ENCODE peak calls at places on chromosomes 5 and 9, in eight cellular contexts. One of them, this sample, is unnamed.

GRCh38 chr5:65828507-65828906 is 97.9 kb upstream of the ERBIN start:
- DNase-seq in K562: no peak
- DNase-seq in A549: no peak
- DNase-seq in fibroblast of lung: peak; percentile 15
- DNase-seq in mesendoderm: no peak
- DNase-seq in IMR-90: peak; percentile 7
- DNase-seq in HepG2: no peak
- DNase-seq in GM23248: peak; percentile 86
- DNase-seq in this sample: no peak

GRCh38 chr5:76431336-76431735 is 28.3 kb downstream of the IQGAP2 start:
- DNase-seq in IMR-90: no peak
- DNase-seq in mesendoderm: no peak
- DNase-seq in GM23248: no peak
- DNase-seq in K562: no peak
- DNase-seq in HepG2: no peak
- DNase-seq in A549: no peak
- DNase-seq in fibroblast of lung: no peak
- DNase-seq in this sample: no peak

GRCh38 chr9:134223601-134224122 is 59.3 kb upstream of the RNU6ATAC start:
- DNase-seq in mesendoderm: no peak
- DNase-seq in A549: no peak
- DNase-seq in IMR-90: no peak
- DNase-seq in K562: no peak
- DNase-seq in HepG2: no peak
- DNase-seq in fibroblast of lung: no peak
- DNase-seq in GM23248: no peak
- DNase-seq in this sample: no peak

GRCh38 chr5:124952566-124952965 is 206.1 kb upstream of the ZNF608 start:
- DNase-seq in GM23248: no peak
- DNase-seq in K562: no peak
- DNase-seq in A549: no peak
- DNase-seq in fibroblast of lung: no peak
- DNase-seq in mesendoderm: no peak
- DNase-seq in IMR-90: no peak
- DNase-seq in HepG2: no peak
- DNase-seq in this sample: no peak

GRCh38 chr5:100905259-100905914 is 2.3 kb upstream of the ST8SIA4 start:
- DNase-seq in A549: no peak
- DNase-seq in mesendoderm: no peak
- DNase-seq in GM23248: no peak
- DNase-seq in K562: no peak
- DNase-seq in fibroblast of lung: no peak
- DNase-seq in HepG2: no peak
- DNase-seq in IMR-90: no peak
- DNase-seq in this sample: no peak

GRCh38 chr9:9216934-9217333 is 1395.9 kb downstream of the PTPRD start:
- DNase-seq in IMR-90: no peak
- DNase-seq in GM23248: no peak
- DNase-seq in HepG2: no peak
- DNase-seq in mesendoderm: no peak
- DNase-seq in A549: no peak
- DNase-seq in K562: no peak
- DNase-seq in fibroblast of lung: no peak
- DNase-seq in this sample: no peak

GRCh38 chr5:179678238-179679013 is 2.4 kb downstream of the CBY3 start:
- DNase-seq in A549: peak; percentile 89
- DNase-seq in GM23248: peak; percentile 98
- DNase-seq in HepG2: peak; percentile 90
- DNase-seq in IMR-90: peak; percentile 93
- DNase-seq in K562: peak; percentile 96
- DNase-seq in fibroblast of lung: peak; percentile 94
- DNase-seq in mesendoderm: peak; percentile 97
- DNase-seq in this sample: peak; percentile 99

GRCh38 chr5:107217721-107218130 is 453.0 kb downstream of the EFNA5 start:
- DNase-seq in fibroblast of lung: no peak
- DNase-seq in K562: no peak
- DNase-seq in HepG2: no peak
- DNase-seq in mesendoderm: no peak
- DNase-seq in IMR-90: no peak
- DNase-seq in GM23248: no peak
- DNase-seq in A549: no peak
- DNase-seq in this sample: no peak

GRCh38 chr5:174825587-174825986 is 101.2 kb downstream of the MSX2 start:
- DNase-seq in IMR-90: peak; percentile 11
- DNase-seq in A549: no peak
- DNase-seq in GM23248: peak; percentile 83
- DNase-seq in HepG2: no peak
- DNase-seq in fibroblast of lung: peak; percentile 66
- DNase-seq in mesendoderm: no peak
- DNase-seq in K562: no peak
- DNase-seq in this sample: no peak

GRCh38 chr9:114906922-114907571 is 23.3 kb downstream of the TNFSF8 start:
- DNase-seq in mesendoderm: peak; percentile 96
- DNase-seq in K562: no peak
- DNase-seq in A549: peak; percentile 49
- DNase-seq in fibroblast of lung: peak; percentile 59
- DNase-seq in HepG2: peak; percentile 55
- DNase-seq in IMR-90: peak; percentile 61
- DNase-seq in GM23248: peak; percentile 72
- DNase-seq in this sample: peak; percentile 72

GRCh38 chr5:15513379-15513778 is 13.4 kb downstream of the FBXL7 start:
- DNase-seq in A549: no peak
- DNase-seq in IMR-90: no peak
- DNase-seq in K562: no peak
- DNase-seq in mesendoderm: no peak
- DNase-seq in HepG2: no peak
- DNase-seq in fibroblast of lung: no peak
- DNase-seq in GM23248: no peak
- DNase-seq in this sample: no peak

GRCh38 chr9:3007331-3007730 is 163.4 kb upstream of the PUM3 start:
- DNase-seq in mesendoderm: no peak
- DNase-seq in fibroblast of lung: no peak
- DNase-seq in HepG2: no peak
- DNase-seq in K562: no peak
- DNase-seq in IMR-90: no peak
- DNase-seq in GM23248: no peak
- DNase-seq in A549: no peak
- DNase-seq in this sample: peak; percentile 10

GRCh38 chr5:72816297-72817075 is at the start of gene TNPO1:
- DNase-seq in mesendoderm: peak; percentile 96
- DNase-seq in A549: peak; percentile 76
- DNase-seq in fibroblast of lung: peak; percentile 93
- DNase-seq in HepG2: peak; percentile 77
- DNase-seq in IMR-90: peak; percentile 90
- DNase-seq in K562: peak; percentile 87
- DNase-seq in GM23248: peak; percentile 95
- DNase-seq in this sample: peak; percentile 95

GRCh38 chr9:114263853-114264510 is 58.9 kb upstream of the ORM1 start:
- DNase-seq in fibroblast of lung: no peak
- DNase-seq in K562: peak; percentile 54
- DNase-seq in mesendoderm: peak; percentile 47
- DNase-seq in GM23248: no peak
- DNase-seq in A549: no peak
- DNase-seq in IMR-90: no peak
- DNase-seq in HepG2: no peak
- DNase-seq in this sample: no peak

GRCh38 chr5:4906821-4907220 is 233.3 kb upstream of the ADAMTS16 start:
- DNase-seq in A549: no peak
- DNase-seq in HepG2: no peak
- DNase-seq in IMR-90: no peak
- DNase-seq in GM23248: no peak
- DNase-seq in K562: no peak
- DNase-seq in fibroblast of lung: no peak
- DNase-seq in mesendoderm: no peak
- DNase-seq in this sample: no peak

GRCh38 chr5:131259326-131259725 is 4.5 kb upstream of the CDC42SE2 start:
- DNase-seq in K562: no peak
- DNase-seq in A549: no peak
- DNase-seq in HepG2: no peak
- DNase-seq in mesendoderm: no peak
- DNase-seq in fibroblast of lung: no peak
- DNase-seq in GM23248: no peak
- DNase-seq in IMR-90: peak; percentile 25
- DNase-seq in this sample: no peak

GRCh38 chr9:37290366-37290765 is 132.1 kb upstream of the GRHPR start:
- DNase-seq in A549: no peak
- DNase-seq in HepG2: no peak
- DNase-seq in mesendoderm: no peak
- DNase-seq in fibroblast of lung: no peak
- DNase-seq in K562: no peak
- DNase-seq in IMR-90: no peak
- DNase-seq in GM23248: no peak
- DNase-seq in this sample: no peak

DNA sequence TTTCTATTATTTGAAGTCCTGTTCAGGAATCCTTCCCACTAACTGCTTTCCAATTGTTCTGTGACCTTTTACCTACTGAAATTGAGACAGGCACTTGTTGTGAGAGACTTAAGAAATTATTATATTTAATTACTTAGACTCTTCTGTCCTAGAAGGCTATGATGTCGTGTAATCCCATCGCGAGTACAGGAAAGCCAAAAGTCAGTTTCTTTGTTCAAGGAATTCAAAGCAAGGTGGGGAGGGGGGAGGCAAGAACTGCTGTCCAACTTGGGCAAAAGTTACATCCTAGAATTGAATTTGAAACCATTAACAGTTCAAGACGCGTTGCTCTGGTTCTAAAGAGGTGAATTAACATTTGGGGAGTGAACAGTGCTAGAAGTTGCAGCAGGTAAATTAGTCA is 17.9 kb downstream of the NDUFA8 start:
- DNase-seq in fibroblast of lung: no peak
- DNase-seq in GM23248: no peak
- DNase-seq in IMR-90: no peak
- DNase-seq in A549: no peak
- DNase-seq in HepG2: no peak
- DNase-seq in mesendoderm: no peak
- DNase-seq in K562: no peak
- DNase-seq in this sample: no peak
- H3K4me1 ChIP-seq in fibroblast of lung: no peaks in the 10 kb centered on the region
- H3K4me1 ChIP-seq in GM23248: no peaks in the 10 kb centered on the region
- H3K4me1 ChIP-seq in IMR-90: peaks cover 3% of the 10 kb centered on the region
- H3K4me1 ChIP-seq in A549: no peaks in the 10 kb centered on the region
- H3K4me1 ChIP-seq in HepG2: peaks cover 59% of the 10 kb centered on the region
- H3K4me1 ChIP-seq in mesendoderm: no peaks in the 10 kb centered on the region
- H3K4me1 ChIP-seq in K562: peaks cover 3% of the 10 kb centered on the region
- H3K4me1 ChIP-seq in this sample: peaks cover 20% of the 10 kb centered on the region

DNA sequence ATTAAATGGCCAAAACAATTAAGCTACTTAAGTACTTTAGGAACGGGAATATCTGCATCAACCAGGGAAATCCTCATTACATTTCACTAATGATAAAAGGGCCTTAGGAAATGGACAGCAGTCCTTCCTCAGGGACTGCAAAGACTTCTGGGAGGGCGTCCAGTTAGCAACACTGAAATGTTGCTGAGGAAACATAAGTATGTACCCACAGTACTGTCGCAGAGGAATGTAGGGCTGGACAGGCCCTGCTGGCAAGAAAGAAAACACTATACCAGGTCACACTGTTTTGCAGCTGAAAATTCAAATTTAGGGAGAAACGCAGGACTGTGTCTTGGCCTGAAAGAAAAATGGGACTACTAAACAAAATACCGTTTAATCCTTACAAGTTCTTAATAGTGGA is 1.3 kb downstream of the C5orf15 start:
- DNase-seq in fibroblast of lung: no peak
- DNase-seq in K562: no peak
- DNase-seq in IMR-90: no peak
- DNase-seq in mesendoderm: no peak
- DNase-seq in A549: no peak
- DNase-seq in GM23248: peak; percentile 56
- DNase-seq in HepG2: no peak
- DNase-seq in this sample: no peak
- H3K4me3 ChIP-seq in fibroblast of lung: peak overlapping the region; percentile 68
- H3K4me3 ChIP-seq in K562: peak overlapping the region; percentile 96
- H3K4me3 ChIP-seq in IMR-90: no peak overlapping the region
- H3K4me3 ChIP-seq in mesendoderm: no peak overlapping the region
- H3K4me3 ChIP-seq in A549: peak overlapping the region; percentile 67
- H3K4me3 ChIP-seq in GM23248: peak overlapping the region; percentile 90
- H3K4me3 ChIP-seq in HepG2: peak overlapping the region; percentile 80
- H3K4me3 ChIP-seq in this sample: peak overlapping the region; percentile 76

DNA sequence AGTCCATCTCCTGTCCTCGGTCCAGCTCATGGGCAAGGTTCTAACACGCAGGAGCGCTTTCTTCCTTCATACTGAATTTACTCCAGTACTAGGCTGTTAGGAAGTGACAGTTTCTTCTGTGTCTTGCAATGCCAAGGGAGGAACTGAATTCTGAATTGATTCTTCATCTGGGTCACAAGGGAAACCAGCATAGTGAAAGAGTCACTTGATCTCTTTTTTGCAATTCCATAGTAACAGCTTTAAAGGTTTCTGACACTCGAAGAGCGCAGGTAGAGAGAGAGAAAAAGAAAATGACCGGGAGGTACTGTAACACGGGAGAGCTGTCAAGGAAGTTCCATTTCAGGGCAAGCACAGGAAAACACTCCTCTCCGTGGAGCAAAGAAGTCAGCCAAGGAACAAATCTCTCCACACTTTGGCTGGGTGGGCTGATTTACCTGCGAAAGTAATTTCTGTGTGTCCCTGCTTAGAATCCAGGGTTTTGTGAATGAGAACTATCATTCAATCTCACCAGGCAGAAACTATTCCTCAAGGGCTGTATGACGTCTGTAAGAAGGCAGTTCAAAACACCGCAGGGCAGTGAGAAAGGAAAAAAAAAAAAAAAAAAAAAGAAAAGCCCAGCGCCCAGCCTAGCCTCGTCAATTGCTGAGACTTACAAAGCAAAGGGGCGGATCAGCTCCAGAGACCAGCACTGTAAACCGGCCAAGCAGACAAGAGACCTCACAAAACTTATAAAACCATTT is 617.8 kb downstream of the PDE4D start:
- DNase-seq in fibroblast of lung: peak; percentile 68
- DNase-seq in HepG2: no peak
- DNase-seq in mesendoderm: peak; percentile 87
- DNase-seq in K562: no peak
- DNase-seq in GM23248: peak; percentile 63
- DNase-seq in IMR-90: peak; percentile 6
- DNase-seq in A549: no peak
- DNase-seq in this sample: peak; percentile 68
- H3K4me2 ChIP-seq in fibroblast of lung: peak overlapping the region; percentile 95
- H3K4me2 ChIP-seq in HepG2: peak overlapping the region; percentile 45
- H3K4me2 ChIP-seq in mesendoderm: peak overlapping the region; percentile 63
- H3K4me2 ChIP-seq in K562: no peak overlapping the region
- H3K4me2 ChIP-seq in GM23248: peak overlapping the region; percentile 95
- H3K4me2 ChIP-seq in IMR-90: peak overlapping the region; percentile 95
- H3K4me2 ChIP-seq in A549: peak overlapping the region; percentile 92
- H3K4me2 ChIP-seq in this sample: peak overlapping the region; percentile 79

GRCh38 chr5:53922508-53923498 is 362.4 kb downstream of the NDUFS4 start:
- DNase-seq in IMR-90: no peak
- DNase-seq in A549: no peak
- DNase-seq in GM23248: no peak
- DNase-seq in HepG2: no peak
- DNase-seq in mesendoderm: no peak
- DNase-seq in fibroblast of lung: no peak
- DNase-seq in K562: no peak
- DNase-seq in this sample: no peak
- H3K4me1 ChIP-seq in IMR-90: peaks cover 5% of the 10 kb centered on the region
- H3K4me1 ChIP-seq in A549: no peaks in the 10 kb centered on the region
- H3K4me1 ChIP-seq in GM23248: peaks cover 15% of the 10 kb centered on the region
- H3K4me1 ChIP-seq in HepG2: peaks cover 7% of the 10 kb centered on the region
- H3K4me1 ChIP-seq in mesendoderm: no peaks in the 10 kb centered on the region
- H3K4me1 ChIP-seq in fibroblast of lung: no peaks in the 10 kb centered on the region
- H3K4me1 ChIP-seq in K562: peaks cover 2% of the 10 kb centered on the region
- H3K4me1 ChIP-seq in this sample: no peaks in the 10 kb centered on the region